ENCODE peak calls at places on chromosomes 6 and 20, in ten cellular contexts. One of them, this sample, is unnamed.
A peak's percentile ranks its signal among the peaks of the same experiment; 100 is the strongest.

GRCh38 chr6:109303647-109304283 is 78.5 kb downstream of the CD164 start:
- DNase-seq in left ventricle myocardium inferior: no peak
- DNase-seq in LNCaP clone FGC: no peak
- DNase-seq in fibroblast of mammary gland: no peak
- DNase-seq in mammary epithelial cell: peak; percentile 2
- DNase-seq in adrenal gland: no peak
- DNase-seq in brain microvascular endothelial cell: no peak
- DNase-seq in heart left ventricle: no peak
- DNase-seq in psoas muscle: no peak
- DNase-seq in breast epithelium: no peak
- DNase-seq in this sample: no peak

GRCh38 chr6:144159231-144159630 is 8.9 kb downstream of the STX11 start:
- DNase-seq in left ventricle myocardium inferior: no peak
- DNase-seq in LNCaP clone FGC: no peak
- DNase-seq in fibroblast of mammary gland: no peak
- DNase-seq in mammary epithelial cell: no peak
- DNase-seq in adrenal gland: no peak
- DNase-seq in brain microvascular endothelial cell: no peak
- DNase-seq in heart left ventricle: no peak
- DNase-seq in psoas muscle: no peak
- DNase-seq in breast epithelium: no peak
- DNase-seq in this sample: no peak

GRCh38 chr6:164528539-164528938 is 780.9 kb downstream of the C6orf118 start:
- DNase-seq in left ventricle myocardium inferior: no peak
- DNase-seq in LNCaP clone FGC: no peak
- DNase-seq in fibroblast of mammary gland: no peak
- DNase-seq in mammary epithelial cell: no peak
- DNase-seq in adrenal gland: no peak
- DNase-seq in brain microvascular endothelial cell: no peak
- DNase-seq in heart left ventricle: no peak
- DNase-seq in psoas muscle: no peak
- DNase-seq in breast epithelium: no peak
- DNase-seq in this sample: no peak

GRCh38 chr6:33632603-33633039 is 11.5 kb downstream of the ITPR3 start:
- DNase-seq in left ventricle myocardium inferior: no peak
- DNase-seq in LNCaP clone FGC: no peak
- DNase-seq in fibroblast of mammary gland: peak; percentile 45
- DNase-seq in mammary epithelial cell: peak; percentile 30
- DNase-seq in adrenal gland: no peak
- DNase-seq in brain microvascular endothelial cell: peak; percentile 12
- DNase-seq in heart left ventricle: no peak
- DNase-seq in psoas muscle: peak; percentile 71
- DNase-seq in breast epithelium: no peak
- DNase-seq in this sample: no peak

GRCh38 chr20:20412750-20413149 is 44.8 kb downstream of the INSM1 start:
- DNase-seq in left ventricle myocardium inferior: no peak
- DNase-seq in LNCaP clone FGC: no peak
- DNase-seq in fibroblast of mammary gland: no peak
- DNase-seq in mammary epithelial cell: no peak
- DNase-seq in adrenal gland: no peak
- DNase-seq in brain microvascular endothelial cell: no peak
- DNase-seq in heart left ventricle: no peak
- DNase-seq in psoas muscle: no peak
- DNase-seq in breast epithelium: no peak
- DNase-seq in this sample: peak; percentile 18

GRCh38 chr6:13924949-13925881 is at the start of gene RNF182:
- DNase-seq in left ventricle myocardium inferior: no peak
- DNase-seq in LNCaP clone FGC: no peak
- DNase-seq in fibroblast of mammary gland: no peak
- DNase-seq in mammary epithelial cell: no peak
- DNase-seq in adrenal gland: no peak
- DNase-seq in brain microvascular endothelial cell: no peak
- DNase-seq in heart left ventricle: no peak
- DNase-seq in psoas muscle: no peak
- DNase-seq in breast epithelium: no peak
- DNase-seq in this sample: no peak

GRCh38 chr6:26307830-26308229 is 57.2 kb upstream of the BTN3A2 start:
- DNase-seq in left ventricle myocardium inferior: no peak
- DNase-seq in LNCaP clone FGC: no peak
- DNase-seq in fibroblast of mammary gland: no peak
- DNase-seq in mammary epithelial cell: peak; percentile 39
- DNase-seq in adrenal gland: no peak
- DNase-seq in brain microvascular endothelial cell: no peak
- DNase-seq in heart left ventricle: no peak
- DNase-seq in psoas muscle: no peak
- DNase-seq in breast epithelium: no peak
- DNase-seq in this sample: no peak

GRCh38 chr6:64538760-64539159 is 903.2 kb downstream of the PHF3 start:
- DNase-seq in left ventricle myocardium inferior: no peak
- DNase-seq in LNCaP clone FGC: no peak
- DNase-seq in fibroblast of mammary gland: no peak
- DNase-seq in mammary epithelial cell: no peak
- DNase-seq in adrenal gland: no peak
- DNase-seq in brain microvascular endothelial cell: no peak
- DNase-seq in heart left ventricle: no peak
- DNase-seq in psoas muscle: no peak
- DNase-seq in breast epithelium: no peak
- DNase-seq in this sample: no peak

GRCh38 chr20:36085686-36086267 is 68.8 kb upstream of the EPB41L1 start:
- DNase-seq in left ventricle myocardium inferior: no peak
- DNase-seq in LNCaP clone FGC: no peak
- DNase-seq in fibroblast of mammary gland: peak; percentile 70
- DNase-seq in mammary epithelial cell: peak; percentile 92
- DNase-seq in adrenal gland: peak; percentile 68
- DNase-seq in brain microvascular endothelial cell: peak; percentile 61
- DNase-seq in heart left ventricle: no peak
- DNase-seq in psoas muscle: no peak
- DNase-seq in breast epithelium: no peak
- DNase-seq in this sample: peak; percentile 79

GRCh38 chr6:41707565-41708200 is 27.7 kb downstream of the TFEB start:
- DNase-seq in left ventricle myocardium inferior: no peak
- DNase-seq in LNCaP clone FGC: no peak
- DNase-seq in fibroblast of mammary gland: no peak
- DNase-seq in mammary epithelial cell: no peak
- DNase-seq in adrenal gland: peak; percentile 41
- DNase-seq in brain microvascular endothelial cell: no peak
- DNase-seq in heart left ventricle: no peak
- DNase-seq in psoas muscle: peak; percentile 66
- DNase-seq in breast epithelium: no peak
- DNase-seq in this sample: no peak

GRCh38 chr6:95091823-95092436 is 485.4 kb upstream of the MANEA start:
- DNase-seq in left ventricle myocardium inferior: no peak
- DNase-seq in LNCaP clone FGC: peak; percentile 42
- DNase-seq in fibroblast of mammary gland: peak; percentile 63
- DNase-seq in mammary epithelial cell: peak; percentile 48
- DNase-seq in adrenal gland: no peak
- DNase-seq in brain microvascular endothelial cell: peak; percentile 39
- DNase-seq in heart left ventricle: no peak
- DNase-seq in psoas muscle: no peak
- DNase-seq in breast epithelium: no peak
- DNase-seq in this sample: peak; percentile 28

GRCh38 chr20:25584905-25585704 is at the start of gene NINL:
- DNase-seq in left ventricle myocardium inferior: peak; percentile 64
- DNase-seq in LNCaP clone FGC: no peak
- DNase-seq in fibroblast of mammary gland: peak; percentile 48
- DNase-seq in mammary epithelial cell: peak; percentile 41
- DNase-seq in adrenal gland: peak; percentile 56
- DNase-seq in brain microvascular endothelial cell: no peak
- DNase-seq in heart left ventricle: no peak
- DNase-seq in psoas muscle: peak; percentile 65
- DNase-seq in breast epithelium: no peak
- DNase-seq in this sample: no peak

GRCh38 chr6:106186172-106186571 is 100.0 kb downstream of the PRDM1 start:
- DNase-seq in left ventricle myocardium inferior: no peak
- DNase-seq in LNCaP clone FGC: no peak
- DNase-seq in fibroblast of mammary gland: no peak
- DNase-seq in mammary epithelial cell: no peak
- DNase-seq in adrenal gland: no peak
- DNase-seq in brain microvascular endothelial cell: no peak
- DNase-seq in heart left ventricle: no peak
- DNase-seq in psoas muscle: no peak
- DNase-seq in breast epithelium: no peak
- DNase-seq in this sample: no peak

GRCh38 chr20:17895641-17896246 is 72.8 kb downstream of the SNX5 start:
- DNase-seq in left ventricle myocardium inferior: peak; percentile 72
- DNase-seq in LNCaP clone FGC: no peak
- DNase-seq in fibroblast of mammary gland: peak; percentile 66
- DNase-seq in mammary epithelial cell: peak; percentile 73
- DNase-seq in adrenal gland: peak; percentile 61
- DNase-seq in brain microvascular endothelial cell: peak; percentile 58
- DNase-seq in heart left ventricle: peak; percentile 83
- DNase-seq in psoas muscle: peak; percentile 70
- DNase-seq in breast epithelium: no peak
- DNase-seq in this sample: no peak
- H3K4me3 ChIP-seq in left ventricle myocardium inferior: peak overlapping the region; percentile 58
- H3K4me3 ChIP-seq in LNCaP clone FGC: no peak overlapping the region
- H3K4me3 ChIP-seq in fibroblast of mammary gland: peak overlapping the region; percentile 51
- H3K4me3 ChIP-seq in mammary epithelial cell: peak overlapping the region; percentile 50
- H3K4me3 ChIP-seq in adrenal gland: no peak overlapping the region
- H3K4me3 ChIP-seq in brain microvascular endothelial cell: peak overlapping the region; percentile 43
- H3K4me3 ChIP-seq in heart left ventricle: no peak overlapping the region
- H3K4me3 ChIP-seq in psoas muscle: peak overlapping the region; percentile 46
- H3K4me3 ChIP-seq in breast epithelium: peak overlapping the region; percentile 65
- H3K4me3 ChIP-seq in this sample: no peak overlapping the region

GRCh38 chr6:28682542-28682941 is 156.9 kb downstream of the GPX5 start:
- DNase-seq in left ventricle myocardium inferior: no peak
- DNase-seq in LNCaP clone FGC: no peak
- DNase-seq in fibroblast of mammary gland: no peak
- DNase-seq in mammary epithelial cell: no peak
- DNase-seq in adrenal gland: no peak
- DNase-seq in brain microvascular endothelial cell: no peak
- DNase-seq in heart left ventricle: no peak
- DNase-seq in psoas muscle: no peak
- DNase-seq in breast epithelium: no peak
- DNase-seq in this sample: no peak
- TF ChIP-seq CTCF in left ventricle myocardium inferior: no peak
- TF ChIP-seq CTCF in LNCaP clone FGC: no peak
- TF ChIP-seq CTCF in fibroblast of mammary gland: no peak
- TF ChIP-seq CTCF in mammary epithelial cell: no peak
- TF ChIP-seq CTCF in adrenal gland: no peak
- TF ChIP-seq CTCF in brain microvascular endothelial cell: no peak
- TF ChIP-seq CTCF in heart left ventricle: no peak
- TF ChIP-seq CTCF in psoas muscle: no peak
- TF ChIP-seq CTCF in breast epithelium: no peak
- TF ChIP-seq CTCF in this sample: no peak

GRCh38 chr6:2221724-2222274 is 23.6 kb downstream of the GMDS start:
- DNase-seq in left ventricle myocardium inferior: no peak
- DNase-seq in LNCaP clone FGC: no peak
- DNase-seq in fibroblast of mammary gland: no peak
- DNase-seq in mammary epithelial cell: no peak
- DNase-seq in adrenal gland: no peak
- DNase-seq in brain microvascular endothelial cell: no peak
- DNase-seq in heart left ventricle: no peak
- DNase-seq in psoas muscle: no peak
- DNase-seq in breast epithelium: no peak
- DNase-seq in this sample: no peak

GRCh38 chr6:2225422-2226392 is 19.7 kb downstream of the GMDS start:
- DNase-seq in left ventricle myocardium inferior: no peak
- DNase-seq in LNCaP clone FGC: peak; percentile 92
- DNase-seq in fibroblast of mammary gland: peak; percentile 68
- DNase-seq in mammary epithelial cell: no peak
- DNase-seq in adrenal gland: no peak
- DNase-seq in brain microvascular endothelial cell: no peak
- DNase-seq in heart left ventricle: no peak
- DNase-seq in psoas muscle: no peak
- DNase-seq in breast epithelium: no peak
- DNase-seq in this sample: no peak

GRCh38 chr6:2220154-2220553 is 25.3 kb downstream of the GMDS start:
- DNase-seq in left ventricle myocardium inferior: no peak
- DNase-seq in LNCaP clone FGC: no peak
- DNase-seq in fibroblast of mammary gland: no peak
- DNase-seq in mammary epithelial cell: no peak
- DNase-seq in adrenal gland: no peak
- DNase-seq in brain microvascular endothelial cell: no peak
- DNase-seq in heart left ventricle: no peak
- DNase-seq in psoas muscle: no peak
- DNase-seq in breast epithelium: no peak
- DNase-seq in this sample: no peak

GRCh38 chr6:2224847-2225382 is 20.5 kb downstream of the GMDS start:
- DNase-seq in left ventricle myocardium inferior: no peak
- DNase-seq in LNCaP clone FGC: no peak
- DNase-seq in fibroblast of mammary gland: no peak
- DNase-seq in mammary epithelial cell: no peak
- DNase-seq in adrenal gland: no peak
- DNase-seq in brain microvascular endothelial cell: no peak
- DNase-seq in heart left ventricle: no peak
- DNase-seq in psoas muscle: no peak
- DNase-seq in breast epithelium: no peak
- DNase-seq in this sample: no peak

DNA sequence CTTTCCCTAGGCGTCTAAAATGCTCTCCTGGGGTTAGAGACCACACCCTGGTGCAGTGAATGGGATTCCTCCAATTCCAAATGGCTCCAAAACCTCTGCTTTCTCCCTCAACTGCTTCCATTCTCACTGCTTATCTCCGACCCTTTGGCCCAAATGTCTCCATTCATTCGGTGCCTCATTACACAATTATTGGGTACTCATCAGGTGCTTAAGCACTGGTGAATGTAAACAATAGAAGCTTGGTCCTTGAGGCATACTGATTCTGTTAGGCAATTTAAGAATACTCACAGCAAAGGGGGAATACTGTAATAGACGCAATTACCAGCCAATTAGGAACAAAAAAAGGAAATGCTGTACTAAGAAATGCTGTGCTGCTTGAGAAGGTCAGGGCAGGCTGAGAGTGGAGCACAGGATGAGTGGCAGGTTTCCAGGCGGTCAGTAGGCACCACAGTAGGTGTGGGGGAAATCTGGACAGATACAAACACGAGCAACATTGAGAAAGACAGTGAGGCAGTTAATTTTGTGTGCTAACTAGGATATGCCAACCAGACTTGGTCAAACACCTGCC is 23.0 kb downstream of the GMDS start:
- DNase-seq in left ventricle myocardium inferior: no peak
- DNase-seq in LNCaP clone FGC: no peak
- DNase-seq in fibroblast of mammary gland: no peak
- DNase-seq in mammary epithelial cell: no peak
- DNase-seq in adrenal gland: no peak
- DNase-seq in brain microvascular endothelial cell: no peak
- DNase-seq in heart left ventricle: no peak
- DNase-seq in psoas muscle: no peak
- DNase-seq in breast epithelium: no peak
- DNase-seq in this sample: no peak
- H3K4me3 ChIP-seq in left ventricle myocardium inferior: peak overlapping the region; percentile 65
- H3K4me3 ChIP-seq in LNCaP clone FGC: no peak overlapping the region
- H3K4me3 ChIP-seq in fibroblast of mammary gland: peak overlapping the region; percentile 37
- H3K4me3 ChIP-seq in mammary epithelial cell: peak overlapping the region; percentile 73
- H3K4me3 ChIP-seq in adrenal gland: peak overlapping the region; percentile 1
- H3K4me3 ChIP-seq in brain microvascular endothelial cell: peak overlapping the region; percentile 38
- H3K4me3 ChIP-seq in heart left ventricle: peak overlapping the region; percentile 12
- H3K4me3 ChIP-seq in psoas muscle: peak overlapping the region; percentile 67
- H3K4me3 ChIP-seq in breast epithelium: peak overlapping the region; percentile 66
- H3K4me3 ChIP-seq in this sample: peak overlapping the region; percentile 34

DNA sequence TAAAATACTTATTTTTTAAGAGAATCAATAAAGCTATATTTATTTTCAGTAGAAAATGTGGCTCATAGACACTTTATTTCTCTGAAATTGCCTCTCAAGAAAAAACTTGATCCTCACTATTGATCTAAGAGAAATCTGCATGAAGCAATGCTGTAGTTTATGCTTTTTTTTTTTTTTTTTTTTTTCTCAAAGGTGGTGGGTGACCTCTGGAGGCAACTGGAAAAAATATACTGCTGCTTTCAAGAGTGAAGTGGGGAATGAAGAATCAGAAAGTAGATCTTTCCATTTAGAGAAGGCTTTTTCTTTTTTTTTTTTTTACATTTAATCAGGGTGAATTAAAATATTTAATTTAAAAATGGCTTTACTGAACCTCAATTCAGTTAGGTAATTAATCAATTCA is 169.3 kb downstream of the SLC16A10 start:
- DNase-seq in left ventricle myocardium inferior: no peak
- DNase-seq in LNCaP clone FGC: no peak
- DNase-seq in fibroblast of mammary gland: no peak
- DNase-seq in mammary epithelial cell: no peak
- DNase-seq in adrenal gland: no peak
- DNase-seq in brain microvascular endothelial cell: no peak
- DNase-seq in heart left ventricle: no peak
- DNase-seq in psoas muscle: no peak
- DNase-seq in breast epithelium: no peak
- DNase-seq in this sample: no peak
- TF ChIP-seq CTCF in left ventricle myocardium inferior: peak; percentile 16
- TF ChIP-seq CTCF in LNCaP clone FGC: peak; percentile 14
- TF ChIP-seq CTCF in fibroblast of mammary gland: peak; percentile 3
- TF ChIP-seq CTCF in mammary epithelial cell: peak; percentile 35
- TF ChIP-seq CTCF in adrenal gland: no peak
- TF ChIP-seq CTCF in brain microvascular endothelial cell: peak; percentile 14
- TF ChIP-seq CTCF in heart left ventricle: no peak
- TF ChIP-seq CTCF in psoas muscle: peak; percentile 3
- TF ChIP-seq CTCF in breast epithelium: no peak
- TF ChIP-seq CTCF in this sample: peak; percentile 17